ENCODE peak calls at places on chromosomes 11 and 22, in eight cellular contexts. M is ureter, P is cerebellar cortex, A is cardiac fibroblast, R is NCI-H774, D is adipocyte, B is iris pigment epithelial cell, V is upper lobe of right lung. W is an unnamed sample.
A peak's percentile ranks its signal among the peaks of the same experiment; 100 is the strongest.

GRCh38 chr11:35626511-35626910 is 8.3 kb downstream of the FJX1 start:
- DNase-seq in B (no peak), R (no peak), A (no peak), D (no peak), V (no peak), M (no peak), P (no peak), W (no peak)

GRCh38 chr22:38751422-38752346 is 4.1 kb downstream of the SUN2 start:
- DNase-seq in A (no peak), D (no peak), P (peak; percentile 24), M (no peak), B (no peak), R (no peak), V (peak; percentile 87), W (no peak)

GRCh38 chr11:134425816-134426536 is 13.9 kb upstream of the B3GAT1 start:
- DNase-seq in A (no peak), R (no peak), P (no peak), M (no peak), V (no peak), D (no peak), B (no peak), W (no peak)

GRCh38 chr11:27471588-27472397 is 797 bp downstream of the LGR4 start:
- DNase-seq in A (no peak), B (no peak), V (peak; percentile 72), R (peak; percentile 53), D (peak; percentile 59), P (no peak), M (peak; percentile 50), W (no peak)

GRCh38 chr22:27213766-27214581 is 556.6 kb downstream of the MIAT start:
- DNase-seq in R (no peak), V (no peak), A (peak; percentile 53), P (no peak), B (peak; percentile 78), D (no peak), M (peak; percentile 53), W (no peak)

GRCh38 chr11:12715131-12715530 is 40.9 kb downstream of the TEAD1 start:
- DNase-seq in A (no peak), P (no peak), M (no peak), V (no peak), B (no peak), D (no peak), R (no peak), W (no peak)

GRCh38 chr11:126434950-126435335 is 79.5 kb downstream of the ST3GAL4 start:
- DNase-seq in V (no peak), B (no peak), D (no peak), P (no peak), A (no peak), R (no peak), M (no peak), W (no peak)

GRCh38 chr11:1825039-1825740 is 9.6 kb upstream of the SYT8 start:
- DNase-seq in B (no peak), V (peak; percentile 87), P (peak; percentile 29), A (no peak), M (no peak), R (no peak), D (no peak), W (no peak)

GRCh38 chr22:32076726-32077550 is 33.9 kb downstream of the SLC5A1 start:
- DNase-seq in R (no peak), P (no peak), D (no peak), M (no peak), B (no peak), A (no peak), V (no peak), W (no peak)

GRCh38 chr11:89416961-89417360 is 74.2 kb downstream of the NOX4 start:
- DNase-seq in A (no peak), P (no peak), D (no peak), B (no peak), M (no peak), V (no peak), R (no peak), W (no peak)

GRCh38 chr22:41021655-41022454 is 70.5 kb upstream of the EP300 start:
- DNase-seq in P (peak; percentile 43), A (peak; percentile 34), R (peak; percentile 14), M (peak; percentile 80), B (peak; percentile 41), V (peak; percentile 93), D (peak; percentile 84), W (no peak)

GRCh38 chr11:134530826-134531225 is 118.8 kb upstream of the B3GAT1 start:
- DNase-seq in M (peak; percentile 32), D (no peak), A (no peak), B (no peak), V (peak; percentile 35), R (no peak), P (no peak), W (no peak)

GRCh38 chr11:10314199-10315072 is 9.6 kb downstream of the ADM start:
- DNase-seq in P (peak; percentile 82), V (no peak), A (peak; percentile 70), D (peak; percentile 68), B (peak; percentile 83), M (no peak), R (peak; percentile 87), W (no peak)

GRCh38 chr22:20149257-20150250 is 1.3 kb downstream of the CCDC188 start:
- DNase-seq in D (no peak), V (no peak), A (no peak), P (no peak), M (no peak), R (no peak), B (no peak), W (no peak)

GRCh38 chr11:92556435-92556834 is 331.8 kb downstream of the FAT3 start:
- DNase-seq in R (no peak), P (no peak), M (no peak), V (no peak), B (no peak), D (peak; percentile 3), A (peak; percentile 33), W (no peak)

GRCh38 chr11:35811783-35812182 is 132.1 kb upstream of the LDLRAD3 start:
- DNase-seq in B (no peak), P (no peak), M (no peak), R (no peak), A (no peak), V (no peak), D (no peak), W (no peak)

GRCh38 chr22:50274311-50274710 is 4.1 kb upstream of the MAPK11 start:
- DNase-seq in V (no peak), A (peak; percentile 51), B (peak; percentile 51), D (peak; percentile 73), M (no peak), P (peak; percentile 93), R (no peak), W (no peak)

GRCh38 chr11:67698247-67698646 is 23.8 kb upstream of the ALDH3B2 start:
- DNase-seq in M (no peak), A (peak; percentile 12), R (no peak), B (peak; percentile 11), V (no peak), P (no peak), D (no peak), W (no peak)

GRCh38 chr11:62427630-62428233 is 8.9 kb downstream of the SCGB1A1 start:
- DNase-seq in V (no peak), M (no peak), R (no peak), A (peak; percentile 42), D (peak; percentile 33), B (peak; percentile 72), P (peak; percentile 49), W (no peak)

W was measured in epithelial cell of proximal tubule.